ENCODE peak calls at places on chromosome 14, in six cellular contexts. H, U, Z, I, K and F are unnamed samples.

GRCh38 chr14:37650356-37651037 is 55.1 kb downstream of the TTC6 start:
- DNase-seq in Z (no peak), I (peak; percentile 68), U (no peak), H (no peak), K (no peak), F (no peak)

GRCh38 chr14:96201965-96202364 is 2.7 kb upstream of the BDKRB2 start:
- DNase-seq in K (no peak), I (no peak), Z (no peak), H (no peak), U (no peak), F (no peak)

GRCh38 chr14:103558071-103558882 is 4.2 kb downstream of the BAG5 start:
- DNase-seq in K (no peak), U (no peak), I (no peak), Z (peak; percentile 38), H (no peak), F (no peak)

GRCh38 chr14:74648643-74649042 is 36.6 kb upstream of the LTBP2 start:
- DNase-seq in K (no peak), I (no peak), Z (no peak), U (no peak), H (no peak), F (no peak)

GRCh38 chr14:103905861-103906456 is 22.3 kb upstream of the TDRD9 start:
- DNase-seq in Z (no peak), K (no peak), I (peak; percentile 32), H (no peak), U (no peak), F (no peak)

GRCh38 chr14:97380539-97380941 is 583.4 kb downstream of the VRK1 start:
- DNase-seq in Z (no peak), U (no peak), H (peak; percentile 68), I (no peak), K (no peak), F (peak; percentile 50)

GRCh38 chr14:61653507-61653906 is 41.8 kb upstream of the HIF1A start:
- DNase-seq in K (no peak), I (no peak), H (peak; percentile 60), U (no peak), Z (peak; percentile 86), F (no peak)

GRCh38 chr14:20714593-20715250 is 26.2 kb downstream of the ANG start:
- DNase-seq in U (no peak), I (no peak), K (peak; percentile 79), Z (peak; percentile 87), H (peak; percentile 91), F (no peak)

GRCh38 chr14:53670701-53671100 is 285.9 kb downstream of the BMP4 start:
- DNase-seq in I (no peak), Z (peak; percentile 54), K (no peak), H (peak; percentile 49), U (no peak), F (no peak)

GRCh38 chr14:32564591-32564990 is 235.5 kb downstream of the AKAP6 start:
- DNase-seq in I (no peak), U (no peak), Z (peak; percentile 56), H (no peak), K (no peak), F (no peak)

GRCh38 chr14:64841772-64842490 is 37.8 kb downstream of the SPTB start:
- DNase-seq in I (no peak), H (no peak), Z (peak; percentile 24), K (no peak), U (no peak), F (no peak)

GRCh38 chr14:50425816-50426215 is 29.1 kb upstream of the CDKL1 start:
- DNase-seq in K (no peak), I (no peak), H (no peak), U (no peak), Z (peak; percentile 58), F (no peak)

GRCh38 chr14:74697543-74697942 is 15.3 kb downstream of the AREL1 start:
- DNase-seq in K (no peak), Z (no peak), I (no peak), H (no peak), U (no peak), F (no peak)

GRCh38 chr14:32611752-32612151 is 282.7 kb downstream of the AKAP6 start:
- DNase-seq in K (no peak), Z (peak; percentile 79), H (peak; percentile 80), I (no peak), U (no peak), F (no peak)

GRCh38 chr14:102629700-102630365 is 37.4 kb downstream of the RCOR1 start:
- DNase-seq in U (no peak), I (no peak), K (no peak), H (no peak), Z (no peak), F (no peak)

GRCh38 chr14:55200646-55201045 is 9.3 kb upstream of the DLGAP5 start:
- DNase-seq in H (no peak), K (no peak), I (no peak), Z (peak; percentile 16), U (no peak), F (no peak)

GRCh38 chr14:89270439-89271227 is 146.4 kb downstream of the FOXN3 start:
- DNase-seq in K (peak; percentile 72), I (no peak), U (no peak), H (peak; percentile 7), Z (no peak), F (no peak)

GRCh38 chr14:35220027-35220676 is 72.0 kb upstream of the PSMA6 start:
- DNase-seq in Z (no peak), I (no peak), U (no peak), H (no peak), K (no peak), F (no peak)

GRCh38 chr14:70907996-70908917 is 998 bp downstream of the PCNX1 start:
- DNase-seq in K (peak; percentile 41), U (peak; percentile 64), Z (peak; percentile 74), H (peak; percentile 55), I (peak; percentile 56), F (peak; percentile 55)

GRCh38 chr14:64503434-64504309 is at the start of gene ZBTB25:
- DNase-seq in U (peak; percentile 93), I (peak; percentile 94), K (peak; percentile 91), H (peak; percentile 90), Z (peak; percentile 96), F (peak; percentile 93)

GRCh38 chr14:23640524-23641141 is 4.5 kb downstream of the DHRS2 start:
- DNase-seq in H (peak; percentile 55), Z (peak; percentile 73), K (peak; percentile 39), I (no peak), U (peak; percentile 86), F (no peak)

GRCh38 chr14:96139169-96139568 is 65.5 kb upstream of the BDKRB2 start:
- DNase-seq in I (no peak), U (no peak), K (no peak), Z (no peak), H (no peak), F (no peak)

GRCh38 chr14:34571771-34572170 is 32.3 kb upstream of the EAPP start:
- DNase-seq in U (no peak), K (no peak), H (no peak), Z (no peak), I (no peak), F (no peak)

GRCh38 chr14:68623828-68624227 is 169.0 kb downstream of the ZFP36L1 start:
- DNase-seq in K (no peak), H (no peak), I (no peak), Z (no peak), U (no peak), F (no peak)

GRCh38 chr14:34246206-34246605 is 215.8 kb downstream of the SPTSSA start:
- DNase-seq in H (no peak), I (no peak), K (no peak), Z (no peak), U (no peak), F (no peak)

GRCh38 chr14:90419200-90419599 is 22.4 kb downstream of the CALM1 start:
- DNase-seq in K (peak; percentile 60), H (peak; percentile 97), U (peak; percentile 12), I (no peak), Z (peak; percentile 96), F (no peak)

GRCh38 chr14:104066719-104067118 is 18.8 kb upstream of the ASPG start:
- DNase-seq in Z (no peak), K (no peak), H (no peak), I (no peak), U (no peak), F (no peak)

GRCh38 chr14:98512501-98513251 is 759.3 kb downstream of the BCL11B start:
- DNase-seq in U (no peak), K (no peak), H (no peak), I (no peak), Z (no peak), F (no peak)

GRCh38 chr14:39446131-39446744 is 14.0 kb upstream of the FBXO33 start:
- DNase-seq in I (no peak), U (no peak), H (no peak), Z (no peak), K (no peak), F (no peak)

GRCh38 chr14:98138666-98139065 is 1133.3 kb downstream of the BCL11B start:
- DNase-seq in K (peak; percentile 10), H (peak; percentile 45), Z (peak; percentile 10), I (peak; percentile 58), U (peak; percentile 42), F (peak; percentile 37)

GRCh38 chr14:53408175-53408879 is 255.2 kb upstream of the DDHD1 start:
- DNase-seq in U (no peak), Z (no peak), I (no peak), H (no peak), K (no peak), F (no peak)